ENCODE peak calls at places on chromosome 16, in seven cellular contexts. One of them, this sample, is unnamed.

GRCh38 chr16:16182918-16183317 is 40.4 kb downstream of the ABCC6 start:
- DNase-seq in H1: no peak
- DNase-seq in neuronal stem cell: no peak
- DNase-seq in mesenchymal stem cell: no peak
- DNase-seq in mesendoderm: no peak
- DNase-seq in trophoblast cell: no peak
- DNase-seq in H9: no peak
- DNase-seq in this sample: no peak

GRCh38 chr16:79838860-79839259 is 238.3 kb upstream of the MAF start:
- DNase-seq in H1: no peak
- DNase-seq in neuronal stem cell: no peak
- DNase-seq in H9: no peak
- DNase-seq in mesendoderm: no peak
- DNase-seq in trophoblast cell: no peak
- DNase-seq in mesenchymal stem cell: no peak
- DNase-seq in this sample: no peak

GRCh38 chr16:48123104-48123788 is 32.5 kb downstream of the ABCC12 start:
- DNase-seq in neuronal stem cell: no peak
- DNase-seq in trophoblast cell: peak; percentile 74
- DNase-seq in mesendoderm: peak; percentile 88
- DNase-seq in H1: no peak
- DNase-seq in mesenchymal stem cell: peak; percentile 96
- DNase-seq in H9: no peak
- DNase-seq in this sample: peak; percentile 100

GRCh38 chr16:88306860-88307545 is 75.8 kb upstream of the ZNF469 start:
- DNase-seq in H9: no peak
- DNase-seq in trophoblast cell: peak; percentile 50
- DNase-seq in mesenchymal stem cell: peak; percentile 99
- DNase-seq in mesendoderm: no peak
- DNase-seq in neuronal stem cell: no peak
- DNase-seq in H1: no peak
- DNase-seq in this sample: peak; percentile 99

GRCh38 chr16:20344630-20345029 is 7.9 kb downstream of the UMOD start:
- DNase-seq in trophoblast cell: no peak
- DNase-seq in H9: no peak
- DNase-seq in neuronal stem cell: no peak
- DNase-seq in H1: no peak
- DNase-seq in mesenchymal stem cell: no peak
- DNase-seq in mesendoderm: no peak
- DNase-seq in this sample: no peak

GRCh38 chr16:69253796-69254426 is 57.2 kb upstream of the VPS4A start:
- DNase-seq in trophoblast cell: peak; percentile 14
- DNase-seq in mesenchymal stem cell: peak; percentile 9
- DNase-seq in H1: no peak
- DNase-seq in H9: no peak
- DNase-seq in neuronal stem cell: no peak
- DNase-seq in mesendoderm: peak; percentile 14
- DNase-seq in this sample: no peak

GRCh38 chr16:53083123-53083522 is 28.3 kb downstream of the CHD9 start:
- DNase-seq in mesendoderm: no peak
- DNase-seq in mesenchymal stem cell: no peak
- DNase-seq in H9: no peak
- DNase-seq in neuronal stem cell: no peak
- DNase-seq in trophoblast cell: no peak
- DNase-seq in H1: no peak
- DNase-seq in this sample: peak; percentile 43

GRCh38 chr16:69564845-69565610 is 738 bp upstream of the NFAT5 start:
- DNase-seq in neuronal stem cell: no peak
- DNase-seq in H9: no peak
- DNase-seq in mesendoderm: peak; percentile 19
- DNase-seq in H1: no peak
- DNase-seq in mesenchymal stem cell: peak; percentile 30
- DNase-seq in trophoblast cell: no peak
- DNase-seq in this sample: no peak

GRCh38 chr16:76837872-76838271 is 353.1 kb upstream of the MON1B start:
- DNase-seq in mesenchymal stem cell: no peak
- DNase-seq in mesendoderm: no peak
- DNase-seq in H9: no peak
- DNase-seq in H1: no peak
- DNase-seq in neuronal stem cell: no peak
- DNase-seq in trophoblast cell: peak; percentile 84
- DNase-seq in this sample: no peak

GRCh38 chr16:48261569-48261968 is 14.2 kb upstream of the ABCC11 start:
- DNase-seq in mesendoderm: no peak
- DNase-seq in mesenchymal stem cell: no peak
- DNase-seq in H9: no peak
- DNase-seq in trophoblast cell: no peak
- DNase-seq in neuronal stem cell: no peak
- DNase-seq in H1: no peak
- DNase-seq in this sample: no peak

GRCh38 chr16:85243312-85243711 is 131.0 kb upstream of the CIBAR2 start:
- DNase-seq in H1: no peak
- DNase-seq in mesendoderm: no peak
- DNase-seq in H9: no peak
- DNase-seq in neuronal stem cell: no peak
- DNase-seq in trophoblast cell: no peak
- DNase-seq in mesenchymal stem cell: no peak
- DNase-seq in this sample: no peak

GRCh38 chr16:85225291-85225690 is 113.0 kb upstream of the CIBAR2 start:
- DNase-seq in H9: no peak
- DNase-seq in neuronal stem cell: no peak
- DNase-seq in mesendoderm: no peak
- DNase-seq in trophoblast cell: no peak
- DNase-seq in mesenchymal stem cell: peak; percentile 73
- DNase-seq in H1: no peak
- DNase-seq in this sample: no peak

GRCh38 chr16:49876716-49877129 is 20.8 kb upstream of the ZNF423 start:
- DNase-seq in neuronal stem cell: peak; percentile 79
- DNase-seq in H1: peak; percentile 99
- DNase-seq in H9: peak; percentile 91
- DNase-seq in mesenchymal stem cell: peak; percentile 38
- DNase-seq in mesendoderm: peak; percentile 85
- DNase-seq in trophoblast cell: peak; percentile 63
- DNase-seq in this sample: no peak

GRCh38 chr16:67525176-67525860 is 3.3 kb upstream of the RIPOR1 start:
- DNase-seq in trophoblast cell: no peak
- DNase-seq in neuronal stem cell: no peak
- DNase-seq in H9: no peak
- DNase-seq in mesenchymal stem cell: no peak
- DNase-seq in mesendoderm: no peak
- DNase-seq in H1: no peak
- DNase-seq in this sample: peak; percentile 37

GRCh38 chr16:14109077-14109775 is 38.1 kb downstream of the MRTFB start:
- DNase-seq in trophoblast cell: no peak
- DNase-seq in mesenchymal stem cell: no peak
- DNase-seq in H1: no peak
- DNase-seq in H9: no peak
- DNase-seq in mesendoderm: no peak
- DNase-seq in neuronal stem cell: no peak
- DNase-seq in this sample: no peak

GRCh38 chr16:75045424-75045823 is 46.6 kb downstream of the ZNRF1 start:
- DNase-seq in mesendoderm: no peak
- DNase-seq in H9: no peak
- DNase-seq in mesenchymal stem cell: no peak
- DNase-seq in trophoblast cell: no peak
- DNase-seq in H1: no peak
- DNase-seq in neuronal stem cell: no peak
- DNase-seq in this sample: no peak

GRCh38 chr16:75042423-75043174 is 43.8 kb downstream of the ZNRF1 start:
- DNase-seq in H9: no peak
- DNase-seq in mesendoderm: no peak
- DNase-seq in mesenchymal stem cell: no peak
- DNase-seq in H1: no peak
- DNase-seq in trophoblast cell: no peak
- DNase-seq in neuronal stem cell: no peak
- DNase-seq in this sample: no peak

GRCh38 chr16:75043175-75043937 is 44.5 kb downstream of the ZNRF1 start:
- DNase-seq in neuronal stem cell: no peak
- DNase-seq in trophoblast cell: no peak
- DNase-seq in H9: no peak
- DNase-seq in H1: no peak
- DNase-seq in mesenchymal stem cell: no peak
- DNase-seq in mesendoderm: no peak
- DNase-seq in this sample: no peak

GRCh38 chr16:75048051-75048450 is 49.2 kb downstream of the ZNRF1 start:
- DNase-seq in H9: no peak
- DNase-seq in mesendoderm: no peak
- DNase-seq in trophoblast cell: no peak
- DNase-seq in mesenchymal stem cell: no peak
- DNase-seq in neuronal stem cell: no peak
- DNase-seq in H1: no peak
- DNase-seq in this sample: no peak

DNA sequence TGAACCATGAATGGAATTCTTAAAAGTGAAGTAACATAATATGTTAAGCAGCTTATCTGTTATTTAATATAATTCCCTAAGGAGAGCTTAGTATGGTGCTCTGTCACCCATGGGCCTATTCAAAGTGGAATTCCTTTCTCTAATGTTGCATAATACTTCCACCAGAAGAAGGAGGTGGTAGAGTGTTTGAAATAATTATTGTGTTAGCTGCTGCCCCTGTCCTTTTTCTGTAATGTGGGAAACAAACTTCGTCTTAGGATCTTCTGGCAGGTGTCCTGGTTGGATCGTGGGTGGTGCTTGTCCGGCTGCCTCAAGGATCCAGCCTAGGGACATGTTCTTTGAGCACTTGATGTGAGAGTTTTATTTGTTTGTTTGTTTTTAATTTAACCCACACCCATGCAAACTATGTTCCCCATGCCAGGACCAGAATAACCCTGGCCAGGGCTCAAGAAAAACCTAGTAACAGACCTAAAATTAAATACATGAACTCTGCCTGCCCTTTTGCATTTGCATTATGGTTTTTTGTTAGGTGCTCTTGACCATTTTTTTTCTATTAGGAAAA is 46.1 kb downstream of the ZNRF1 start:
- DNase-seq in H1: no peak
- DNase-seq in mesendoderm: no peak
- DNase-seq in trophoblast cell: no peak
- DNase-seq in neuronal stem cell: no peak
- DNase-seq in mesenchymal stem cell: no peak
- DNase-seq in H9: no peak
- DNase-seq in this sample: no peak
- H3K23ac ChIP-seq in H1: no peak overlapping the region
- H3K23ac ChIP-seq in mesendoderm: no peak overlapping the region
- H3K23ac ChIP-seq in trophoblast cell: no peak overlapping the region
- H3K23ac ChIP-seq in neuronal stem cell: no peak overlapping the region
- H3K23ac ChIP-seq in mesenchymal stem cell: no peak overlapping the region
- H3K23ac ChIP-seq in H9: no peak overlapping the region
- H3K23ac ChIP-seq in this sample: no peak overlapping the region

DNA sequence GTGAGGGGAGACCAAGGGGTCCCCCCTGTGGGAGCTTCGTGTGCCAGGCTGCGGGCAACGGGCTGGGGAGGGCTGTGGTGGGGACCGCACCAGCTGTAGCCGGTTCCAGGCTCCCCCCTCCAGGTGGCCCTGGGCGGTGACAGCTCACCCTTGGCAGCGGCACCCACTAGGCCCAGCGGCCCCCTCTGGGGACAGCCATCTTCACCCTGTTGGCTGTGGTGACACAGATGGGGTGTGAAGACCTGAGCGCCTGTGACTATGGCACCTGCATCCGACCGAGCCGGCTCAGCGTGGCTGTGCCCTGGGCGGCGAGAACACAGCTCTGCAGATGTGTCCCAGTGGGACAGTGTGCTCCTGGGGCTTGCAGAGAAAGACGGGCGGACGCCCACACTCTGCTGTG is 1.1 kb upstream of the C1QTNF8 start:
- DNase-seq in mesenchymal stem cell: no peak
- DNase-seq in trophoblast cell: no peak
- DNase-seq in H1: no peak
- DNase-seq in mesendoderm: no peak
- DNase-seq in neuronal stem cell: no peak
- DNase-seq in H9: no peak
- DNase-seq in this sample: no peak
- H3K23ac ChIP-seq in mesenchymal stem cell: no peak overlapping the region
- H3K23ac ChIP-seq in trophoblast cell: no peak overlapping the region
- H3K23ac ChIP-seq in H1: no peak overlapping the region
- H3K23ac ChIP-seq in mesendoderm: no peak overlapping the region
- H3K23ac ChIP-seq in neuronal stem cell: no peak overlapping the region
- H3K23ac ChIP-seq in H9: no peak overlapping the region
- H3K23ac ChIP-seq in this sample: no peak overlapping the region

DNA sequence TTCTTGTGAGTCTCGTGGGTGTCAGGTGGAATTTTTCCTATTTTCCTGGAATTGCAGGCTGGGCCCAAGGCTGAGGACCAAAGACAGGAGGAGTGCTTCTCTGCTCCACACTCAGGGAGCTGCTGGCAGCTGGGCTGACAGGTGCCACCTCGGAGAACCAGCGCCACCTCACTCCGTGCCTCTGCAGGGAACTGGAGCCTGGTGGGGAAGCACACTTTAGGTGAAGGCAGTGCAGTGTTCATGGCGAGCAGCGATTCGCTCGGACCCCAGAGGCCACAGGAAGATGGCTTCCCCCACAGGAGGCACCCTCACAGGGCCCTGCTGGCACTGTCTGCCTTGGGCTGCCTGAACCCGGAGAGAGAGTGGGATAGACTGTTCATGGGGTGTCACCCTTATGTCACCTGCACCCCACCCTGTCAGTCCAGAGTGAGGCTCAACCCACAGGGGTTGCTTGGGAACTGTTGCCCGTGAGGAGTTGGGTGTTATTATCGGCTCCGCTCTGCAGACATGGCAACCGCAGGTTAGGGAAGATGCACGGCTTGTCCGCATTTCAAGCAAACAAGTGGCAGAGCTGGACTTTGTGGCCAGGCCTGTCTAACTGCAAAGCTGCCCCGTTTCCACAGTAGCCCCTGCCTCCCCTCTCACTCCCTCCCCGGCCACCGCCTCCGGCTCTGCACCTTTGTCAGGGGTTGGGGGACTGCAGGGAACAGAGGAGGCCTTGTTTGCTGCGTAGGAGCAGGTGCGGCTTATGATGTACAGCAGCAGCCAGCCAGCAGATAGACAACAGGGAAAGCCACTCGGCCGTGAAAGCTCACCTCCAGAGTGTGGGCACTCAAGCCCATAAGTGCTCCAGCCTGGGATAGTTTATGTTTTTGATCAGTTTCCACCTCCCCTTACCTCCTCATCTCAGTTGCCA is 15.5 kb downstream of the TBC1D24 start:
- DNase-seq in H1: no peak
- DNase-seq in mesendoderm: no peak
- DNase-seq in trophoblast cell: no peak
- DNase-seq in H9: no peak
- DNase-seq in mesenchymal stem cell: no peak
- DNase-seq in neuronal stem cell: no peak
- DNase-seq in this sample: no peak
- H3K23ac ChIP-seq in H1: no peak overlapping the region
- H3K23ac ChIP-seq in mesendoderm: no peak overlapping the region
- H3K23ac ChIP-seq in trophoblast cell: no peak overlapping the region
- H3K23ac ChIP-seq in H9: no peak overlapping the region
- H3K23ac ChIP-seq in mesenchymal stem cell: no peak overlapping the region
- H3K23ac ChIP-seq in neuronal stem cell: no peak overlapping the region
- H3K23ac ChIP-seq in this sample: no peak overlapping the region

DNA sequence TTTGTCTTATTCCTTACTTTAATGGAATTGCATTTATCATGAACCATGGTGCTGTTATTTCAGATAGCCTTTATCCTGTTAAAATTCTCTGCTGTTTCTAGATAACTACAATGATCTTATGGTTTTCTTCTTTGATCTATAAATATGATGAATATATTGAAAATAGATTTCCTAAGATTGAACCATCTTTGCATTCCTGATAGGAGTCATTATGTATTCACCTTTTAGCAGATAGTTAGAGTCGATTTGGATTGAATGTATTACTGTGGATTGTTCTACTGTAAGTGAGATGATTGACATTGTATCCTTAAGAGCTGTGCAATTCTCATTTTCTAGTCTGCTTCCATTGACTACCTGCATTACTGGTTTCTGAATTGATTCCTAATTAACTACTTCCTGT is 165.0 kb upstream of the CACNG3 start:
- DNase-seq in trophoblast cell: no peak
- DNase-seq in neuronal stem cell: no peak
- DNase-seq in H1: no peak
- DNase-seq in mesenchymal stem cell: no peak
- DNase-seq in mesendoderm: no peak
- DNase-seq in H9: no peak
- DNase-seq in this sample: no peak
- H3K23ac ChIP-seq in trophoblast cell: no peak overlapping the region
- H3K23ac ChIP-seq in neuronal stem cell: no peak overlapping the region
- H3K23ac ChIP-seq in H1: no peak overlapping the region
- H3K23ac ChIP-seq in mesenchymal stem cell: no peak overlapping the region
- H3K23ac ChIP-seq in mesendoderm: no peak overlapping the region
- H3K23ac ChIP-seq in H9: no peak overlapping the region
- H3K23ac ChIP-seq in this sample: no peak overlapping the region